ENCODE peak calls at places on chromosomes 2 and 18, in four cellular contexts. O is Kasumi-1; C is activated T-cell treated with anti-CD3 and anti-CD28 coated beads, Interleukin-2, amount 50 U/mL, for 24 hours; G is lung. U is an unnamed sample.

GRCh38 chr2:172869861-172870260 is 134.2 kb downstream of the RAPGEF4 start:
- DNase-seq in O (no peak), C (no peak), G (no peak), U (no peak)

GRCh38 chr2:237818066-237818473 is 19.5 kb downstream of the RBM44 start:
- DNase-seq in O (no peak), C (no peak), G (no peak), U (no peak)

GRCh38 chr2:70431948-70432347 is 121.7 kb downstream of the TGFA start:
- DNase-seq in O (no peak), C (no peak), G (no peak), U (no peak)

GRCh38 chr18:22250591-22250996 is 81.2 kb downstream of the GATA6 start:
- DNase-seq in O (no peak), C (no peak), G (no peak), U (no peak)

GRCh38 chr18:52694804-52695203 is 354.8 kb downstream of the DCC start:
- DNase-seq in O (peak), C (no peak), G (no peak), U (no peak)

GRCh38 chr2:134679740-134680139 is 39.1 kb downstream of the TMEM163 start:
- DNase-seq in O (peak), C (peak), G (no peak), U (peak)

GRCh38 chr18:688322-688721 is 24.1 kb downstream of the ENOSF1 start:
- DNase-seq in O (no peak), C (no peak), G (no peak), U (no peak)

GRCh38 chr2:45128580-45128997 is 119.3 kb upstream of the SIX2 start:
- DNase-seq in O (no peak), C (no peak), G (no peak), U (no peak)